ENCODE peak calls at places on chromosomes 5 and 9, in five cellular contexts. B is dorsolateral prefrontal cortex, Z is kidney glomerular epithelial cell, W is AG04450, T is fibroblast of mammary gland. E is an unnamed sample.

GRCh38 chr5:103867857-103868598 is 305.4 kb upstream of the NUDT12 start:
- DNase-seq in B (no peak), Z (no peak), W (no peak), T (no peak), E (no peak)

GRCh38 chr9:134408939-134409737 is 82.9 kb downstream of the RXRA start:
- DNase-seq in B (no peak), Z (no peak), W (no peak), T (no peak), E (no peak)

GRCh38 chr9:14692918-14693861 is at the start of gene ZDHHC21:
- DNase-seq in B (peak), Z (peak), W (no peak), T (peak), E (peak)

GRCh38 chr9:16417101-16417500 is 453.4 kb downstream of the BNC2 start:
- DNase-seq in B (no peak), Z (peak), W (peak), T (peak), E (no peak)

GRCh38 chr5:106121972-106122605 is 1548.6 kb downstream of the EFNA5 start:
- DNase-seq in B (no peak), Z (no peak), W (no peak), T (peak), E (peak)

GRCh38 chr9:91948423-91949292 is 1.4 kb downstream of the ROR2 start:
- DNase-seq in B (no peak), Z (no peak), W (no peak), T (peak), E (peak)

GRCh38 chr5:10329808-10330481 is 22.2 kb upstream of the CMBL start:
- DNase-seq in B (no peak), Z (no peak), W (peak), T (peak), E (no peak)

GRCh38 chr5:41408676-41409443 is 101.5 kb downstream of the PLCXD3 start:
- DNase-seq in B (no peak), Z (peak), W (no peak), T (peak), E (peak)

GRCh38 chr5:159514229-159514822 is 184.0 kb upstream of the IL12B start:
- DNase-seq in B (no peak), Z (peak), W (no peak), T (peak), E (no peak)

GRCh38 chr9:134152488-134152887 is 11.9 kb downstream of the RNU6ATAC start:
- DNase-seq in B (no peak), Z (no peak), W (no peak), T (no peak), E (no peak)

E was measured in RCC 7860.